ENCODE peak calls at places on chromosomes 4 and X, in eight cellular contexts. R, G, B, T, V, L, M and U are unnamed samples.
A peak's percentile ranks its signal among the peaks of the same experiment; 100 is the strongest.

GRCh38 chr4:151322565-151322964 is 2.8 kb downstream of the SH3D19 start:
- DNase-seq in R (no peak), G (peak; percentile 30), B (no peak), T (peak; percentile 19), V (no peak), L (no peak), M (peak; percentile 76), U (no peak)

GRCh38 chr4:165684177-165684870 is 188.7 kb upstream of the TLL1 start:
- DNase-seq in R (no peak), G (peak; percentile 89), B (no peak), T (peak; percentile 82), V (no peak), L (no peak), M (peak; percentile 19), U (peak; percentile 45)

GRCh38 chr4:73869130-73870055 is at the start of gene CXCL1:
- DNase-seq in R (peak; percentile 14), G (peak; percentile 33), B (peak; percentile 56), T (peak; percentile 55), V (peak; percentile 73), L (no peak), M (peak; percentile 62), U (no peak)

GRCh38 chr4:65007841-65008439 is 598.7 kb upstream of the TECRL start:
- DNase-seq in R (peak; percentile 24), G (peak; percentile 59), B (no peak), T (peak; percentile 62), V (no peak), L (no peak), M (peak; percentile 77), U (no peak)

GRCh38 chr4:10015140-10015753 is 6.0 kb downstream of the SLC2A9 start:
- DNase-seq in R (peak; percentile 41), G (peak; percentile 39), B (no peak), T (peak; percentile 57), V (no peak), L (no peak), M (no peak), U (no peak)

GRCh38 chr4:133921280-133922195 is 280.1 kb downstream of the PABPC4L start:
- DNase-seq in R (no peak), G (peak; percentile 12), B (no peak), T (peak; percentile 36), V (no peak), L (no peak), M (peak; percentile 24), U (no peak)

GRCh38 chrX:21806691-21807090 is 32.7 kb upstream of the MBTPS2 start:
- DNase-seq in R (no peak), G (peak; percentile 7), B (no peak), T (no peak), V (no peak), L (no peak), M (no peak), U (peak; percentile 19)

GRCh38 chr4:106062452-106062875 is 167.2 kb downstream of the NPNT start:
- DNase-seq in R (no peak), G (peak; percentile 86), B (no peak), T (peak; percentile 74), V (no peak), L (peak; percentile 41), M (peak; percentile 85), U (peak; percentile 59)

GRCh38 chrX:16213970-16214369 is 46.7 kb downstream of the MAGEB17 start:
- DNase-seq in R (no peak), G (no peak), B (no peak), T (peak; percentile 26), V (no peak), L (no peak), M (no peak), U (no peak)

GRCh38 chrX:15349046-15349445 is 13.7 kb upstream of the PIGA start:
- DNase-seq in R (peak; percentile 46), G (peak; percentile 48), B (no peak), T (peak; percentile 89), V (no peak), L (peak; percentile 53), M (peak; percentile 85), U (no peak)

GRCh38 chrX:16772460-16772859 is 13.8 kb upstream of the TXLNG start:
- DNase-seq in R (no peak), G (no peak), B (no peak), T (no peak), V (no peak), L (no peak), M (no peak), U (no peak)

GRCh38 chr4:176150283-176150682 is 45.1 kb downstream of the SPATA4 start:
- DNase-seq in R (no peak), G (peak; percentile 31), B (no peak), T (peak; percentile 65), V (no peak), L (no peak), M (peak; percentile 73), U (no peak)

GRCh38 chr4:107894138-107894603 is 37.2 kb upstream of the CYP2U1 start:
- DNase-seq in R (peak; percentile 14), G (no peak), B (no peak), T (no peak), V (no peak), L (no peak), M (no peak), U (no peak)

GRCh38 chrX:2484721-2485459 is 15.9 kb downstream of the DHRSX start:
- DNase-seq in R (no peak), G (peak; percentile 58), B (peak; percentile 26), T (peak; percentile 67), V (no peak), L (no peak), M (peak; percentile 38), U (no peak)

GRCh38 chr4:6538586-6538985 is 36.4 kb upstream of the MAN2B2 start:
- DNase-seq in R (no peak), G (no peak), B (no peak), T (no peak), V (no peak), L (no peak), M (no peak), U (no peak)

GRCh38 chrX:23919706-23920320 is 12.0 kb downstream of the CXorf58 start:
- DNase-seq in R (no peak), G (peak; percentile 19), B (no peak), T (peak; percentile 56), V (no peak), L (no peak), M (no peak), U (no peak)

GRCh38 chr4:144817081-144817480 is 171.1 kb downstream of the HHIP start:
- DNase-seq in R (no peak), G (peak; percentile 60), B (no peak), T (peak; percentile 18), V (no peak), L (no peak), M (no peak), U (no peak)

GRCh38 chrX:112759512-112759911 is 79.8 kb upstream of the LHFPL1 start:
- DNase-seq in R (no peak), G (no peak), B (no peak), T (no peak), V (no peak), L (no peak), M (no peak), U (peak; percentile 37)

GRCh38 chr4:95155759-95156451 is 392.9 kb downstream of the UNC5C start:
- DNase-seq in R (peak; percentile 31), G (peak; percentile 60), B (no peak), T (peak; percentile 42), V (no peak), L (no peak), M (peak; percentile 84), U (peak; percentile 18)

GRCh38 chrX:9171841-9172240 is 137.9 kb upstream of the FAM9B start:
- DNase-seq in R (no peak), G (peak; percentile 79), B (no peak), T (peak; percentile 19), V (no peak), L (no peak), M (no peak), U (peak; percentile 72)

GRCh38 chr4:144894525-144894924 is 203.5 kb downstream of the ANAPC10 start:
- DNase-seq in R (no peak), G (peak; percentile 96), B (no peak), T (peak; percentile 79), V (no peak), L (no peak), M (peak; percentile 44), U (peak; percentile 16)

GRCh38 chrX:45771114-45771513 is 570.4 kb upstream of the DIPK2B start:
- DNase-seq in R (no peak), G (peak; percentile 95), B (no peak), T (peak; percentile 90), V (no peak), L (peak; percentile 75), M (peak; percentile 74), U (peak; percentile 72)
- H3K4me3 ChIP-seq in R (no peak overlapping the region), G (peak overlapping the region; percentile 78), B (peak overlapping the region; percentile 54), T (peak overlapping the region; percentile 67), V (peak overlapping the region; percentile 34), L (peak overlapping the region; percentile 62), M (peak overlapping the region; percentile 87), U (peak overlapping the region; percentile 52)

DNA sequence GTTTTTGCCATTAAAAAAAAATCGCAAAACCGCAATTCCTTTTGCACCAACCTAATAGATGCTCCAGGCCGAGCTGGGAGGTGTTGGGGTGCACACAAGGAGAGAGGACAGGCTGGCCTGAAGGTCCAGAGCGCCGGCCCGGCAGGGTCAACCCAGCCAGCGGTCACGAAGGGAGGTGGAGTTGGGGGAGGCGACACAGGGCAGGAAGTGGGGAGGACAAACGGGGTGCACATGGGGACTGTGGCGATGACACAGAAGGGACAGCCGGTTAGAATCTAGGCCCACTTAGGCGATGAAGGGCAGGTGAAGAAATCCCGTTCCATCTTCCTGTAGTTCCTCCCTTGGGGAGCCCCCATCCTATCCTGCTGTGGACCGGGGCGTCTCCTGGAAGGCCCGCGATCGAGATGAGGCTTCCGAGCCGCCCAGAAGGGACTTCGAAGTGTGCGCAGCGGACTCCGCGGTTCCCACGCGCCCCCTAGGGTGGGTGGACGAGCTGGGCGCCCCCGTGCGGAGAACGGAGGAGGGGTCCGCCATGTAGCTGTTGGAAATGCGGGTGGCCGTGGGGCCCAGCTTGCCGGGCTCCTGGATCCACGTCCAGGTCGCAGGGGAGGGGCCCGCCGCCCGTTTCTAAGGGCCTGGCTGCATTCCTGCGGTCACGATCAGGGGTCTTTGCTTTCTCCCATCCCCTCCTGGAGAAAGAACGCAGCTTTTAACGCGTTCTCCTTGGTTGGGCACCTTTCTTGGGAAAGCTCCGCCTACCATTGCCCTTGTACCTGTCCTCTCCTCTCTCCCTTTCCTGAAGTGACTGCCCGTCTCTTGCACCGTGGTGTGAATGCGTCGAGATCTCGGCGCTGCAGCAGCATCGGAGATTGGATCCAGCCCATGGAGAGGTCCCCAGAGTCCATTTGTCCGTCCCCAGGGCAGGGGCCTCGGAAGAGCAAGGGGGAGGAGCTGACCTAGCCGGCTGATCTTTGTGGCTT is 17.0 kb upstream of the HPF1 start:
- DNase-seq in R (no peak), G (no peak), B (peak; percentile 41), T (no peak), V (no peak), L (no peak), M (peak; percentile 21), U (no peak)
- H3K4me3 ChIP-seq in R (no peak overlapping the region), G (no peak overlapping the region), B (peak overlapping the region; percentile 12), T (peak overlapping the region; percentile 9), V (peak overlapping the region; percentile 46), L (peak overlapping the region; percentile 7), M (peak overlapping the region; percentile 64), U (peak overlapping the region; percentile 35)

DNA sequence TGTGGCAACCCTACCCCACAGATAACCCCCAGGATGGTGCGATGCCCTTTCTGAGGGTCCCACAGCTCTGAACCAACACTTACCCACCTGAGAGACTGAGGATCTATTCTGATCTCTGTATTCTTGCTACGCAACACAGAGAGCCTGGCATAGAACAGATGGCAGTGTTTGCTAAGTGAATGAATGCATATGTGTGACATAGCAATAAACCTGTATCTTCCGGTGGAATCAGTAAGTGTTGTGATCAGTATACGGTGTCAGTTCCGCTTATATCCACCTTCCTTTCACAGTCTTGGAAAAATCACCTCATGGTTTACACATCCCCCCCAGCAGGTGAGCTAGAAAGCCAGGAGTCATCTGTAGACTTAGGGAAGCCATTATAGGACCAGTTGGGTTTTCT is 5.9 kb upstream of the HSD17B10 start:
- DNase-seq in R (no peak), G (no peak), B (no peak), T (no peak), V (no peak), L (no peak), M (no peak), U (no peak)
- H3K4me3 ChIP-seq in R (no peak overlapping the region), G (peak overlapping the region; percentile 50), B (no peak overlapping the region), T (no peak overlapping the region), V (peak overlapping the region; percentile 68), L (no peak overlapping the region), M (no peak overlapping the region), U (no peak overlapping the region)

GRCh38 chr4:153347117-153347516 is 2.6 kb downstream of the MND1 start:
- DNase-seq in R (no peak), G (no peak), B (no peak), T (no peak), V (no peak), L (no peak), M (no peak), U (no peak)
- H3K4me3 ChIP-seq in R (no peak overlapping the region), G (no peak overlapping the region), B (no peak overlapping the region), T (no peak overlapping the region), V (no peak overlapping the region), L (no peak overlapping the region), M (no peak overlapping the region), U (no peak overlapping the region)